ENCODE peak calls at places on chromosomes 2 and 18, in six cellular contexts. R is Peyer's patch; N is heart right ventricle; T is neuronal stem cell; I is CD8-positive, alpha-beta T cell; X is stomach. C is an unnamed sample.

GRCh38 chr2:226847511-226847910 is 11.7 kb downstream of the RHBDD1 start:
- DNase-seq in R (no peak), N (no peak), T (no peak), I (no peak), X (no peak), C (no peak)

GRCh38 chr2:241775223-241776177 is 1.1 kb upstream of the GAL3ST2 start:
- DNase-seq in R (no peak), N (no peak), T (no peak), I (peak), X (no peak), C (no peak)

GRCh38 chr18:56645415-56646016 is 5.6 kb upstream of the WDR7 start:
- DNase-seq in R (no peak), N (no peak), T (no peak), I (no peak), X (no peak), C (no peak)

GRCh38 chr18:44602845-44603244 is 77.8 kb upstream of the SETBP1 start:
- DNase-seq in R (no peak), N (no peak), T (no peak), I (no peak), X (no peak), C (no peak)

GRCh38 chr2:216880509-216881184 is 20.8 kb upstream of the TNP1 start:
- DNase-seq in R (no peak), N (no peak), T (no peak), I (no peak), X (no peak), C (no peak)

GRCh38 chr2:69278366-69278765 is 108.7 kb downstream of the GFPT1 start:
- DNase-seq in R (no peak), N (no peak), T (no peak), I (no peak), X (no peak), C (no peak)

GRCh38 chr18:76493213-76494107 is 1.6 kb downstream of the ZNF516 start:
- DNase-seq in R (no peak), N (no peak), T (peak), I (no peak), X (no peak), C (no peak)

GRCh38 chr18:73987247-73987980 is 160.2 kb downstream of the FBXO15 start:
- DNase-seq in R (no peak), N (no peak), T (no peak), I (no peak), X (no peak), C (no peak)

GRCh38 chr2:150232321-150232720 is 255.1 kb downstream of the RND3 start:
- DNase-seq in R (no peak), N (no peak), T (no peak), I (no peak), X (no peak), C (no peak)

GRCh38 chr2:228657807-228658402 is 476.4 kb upstream of the SPHKAP start:
- DNase-seq in R (no peak), N (no peak), T (no peak), I (no peak), X (no peak), C (no peak)

GRCh38 chr18:49020129-49020528 is 69.4 kb upstream of the SMAD7 start:
- DNase-seq in R (no peak), N (no peak), T (no peak), I (no peak), X (peak), C (no peak)

DNA sequence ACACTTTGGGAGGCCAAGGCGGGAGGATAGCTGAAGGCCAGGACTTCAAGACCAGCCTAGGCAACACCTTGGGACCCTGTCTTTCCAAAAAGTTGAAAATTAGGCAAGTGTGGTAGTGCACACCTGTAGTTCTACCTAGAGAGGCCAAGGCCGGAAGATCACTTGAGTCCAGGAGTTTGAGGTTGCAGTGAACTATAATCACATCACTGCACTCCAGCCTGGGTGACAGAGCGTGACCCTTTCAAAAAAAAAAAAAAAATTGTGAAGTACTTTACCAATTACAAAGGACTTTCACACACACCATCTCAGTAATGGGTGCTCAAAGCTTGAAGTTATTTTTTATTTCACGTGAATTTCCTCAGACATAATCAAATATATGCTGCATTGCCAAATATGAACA is 65.0 kb downstream of the ATAD2B start:
- DNase-seq in R (no peak), N (no peak), T (no peak), I (no peak), X (no peak), C (no peak)
- H3K27ac ChIP-seq in R (no peak), N (no peak), T (no peak), I (no peak), X (no peak), C (no peak)

GRCh38 chr18:2714140-2714539 is 58.6 kb downstream of the SMCHD1 start:
- DNase-seq in R (no peak), N (no peak), T (no peak), I (no peak), X (no peak), C (no peak)

GRCh38 chr18:2716394-2717326 is 61.1 kb downstream of the SMCHD1 start:
- DNase-seq in R (no peak), N (peak), T (no peak), I (no peak), X (no peak), C (no peak)

GRCh38 chr18:2719040-2719439 is 63.5 kb downstream of the SMCHD1 start:
- DNase-seq in R (no peak), N (no peak), T (no peak), I (no peak), X (no peak), C (no peak)

GRCh38 chr18:2717407-2717806 is 61.9 kb downstream of the SMCHD1 start:
- DNase-seq in R (no peak), N (no peak), T (no peak), I (no peak), X (no peak), C (no peak)

DNA sequence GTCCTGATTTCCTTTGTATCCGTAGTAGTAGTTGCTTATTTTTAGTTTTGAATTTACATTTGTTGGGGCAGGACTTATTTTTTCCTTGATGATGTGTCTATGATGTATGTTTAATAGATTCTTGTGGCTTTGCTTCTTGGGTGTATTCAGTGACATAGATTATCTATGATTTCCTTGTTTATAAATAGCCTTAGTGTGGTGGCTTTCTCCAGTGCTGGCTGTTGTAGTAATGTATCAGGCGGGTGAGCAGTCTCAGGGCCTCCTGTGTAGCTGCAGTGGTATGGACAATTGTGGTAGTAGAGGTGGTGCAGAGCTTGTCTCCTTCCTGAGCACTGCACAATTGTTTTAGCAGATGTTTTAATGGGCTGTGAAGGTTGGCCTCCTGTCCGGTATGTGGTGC is 60.5 kb downstream of the SMCHD1 start:
- DNase-seq in R (no peak), N (no peak), T (no peak), I (no peak), X (no peak), C (no peak)
- H3K27ac ChIP-seq in R (no peak), N (no peak), T (no peak), I (no peak), X (no peak), C (no peak)

GRCh38 chr2:38113999-38114708 is 38.2 kb upstream of the CYP1B1 start:
- DNase-seq in R (no peak), N (no peak), T (no peak), I (no peak), X (no peak), C (no peak)
- H3K27ac ChIP-seq in R (no peak), N (no peak), T (no peak), I (no peak), X (no peak), C (no peak)

DNA sequence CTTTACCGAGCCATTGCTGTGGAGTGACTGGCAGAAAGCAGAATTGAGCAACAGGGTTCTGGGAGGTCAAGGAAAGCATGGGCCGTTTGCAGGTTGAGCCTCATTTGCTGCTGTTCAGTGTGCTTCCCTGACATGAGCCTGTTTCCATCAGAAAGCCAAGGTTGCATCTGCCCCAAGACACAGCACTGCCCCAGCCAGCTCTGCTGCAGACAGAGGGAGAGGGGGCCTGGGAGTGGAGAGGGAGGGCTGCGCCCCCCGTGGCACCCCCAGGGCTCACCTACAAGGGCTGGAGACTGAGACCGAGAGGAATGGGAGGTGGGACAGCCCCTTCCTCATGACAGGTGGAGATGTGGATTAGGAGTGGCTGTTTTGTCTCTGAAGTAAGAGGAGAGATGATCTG is 217.8 kb downstream of the DYSF start:
- DNase-seq in R (peak), N (no peak), T (no peak), I (no peak), X (no peak), C (no peak)
- H3K27ac ChIP-seq in R (no peak), N (no peak), T (no peak), I (no peak), X (no peak), C (no peak)

GRCh38 chr2:134736167-134736885 is 17.5 kb upstream of the TMEM163 start:
- DNase-seq in R (no peak), N (no peak), T (peak), I (no peak), X (no peak), C (no peak)
- H3K27ac ChIP-seq in R (peak), N (no peak), T (no peak), I (no peak), X (no peak), C (no peak)

C was measured in breast epithelium.